ENCODE peak calls at places on chromosomes 11 and 22, in four cellular contexts. One of them, this sample, is unnamed.

GRCh38 chr22:21942407-21942895 is 10.2 kb downstream of the PPM1F start:
- DNase-seq in lower leg skin: peak
- DNase-seq in H9: no peak
- DNase-seq in adrenal gland: peak
- DNase-seq in this sample: no peak

GRCh38 chr11:32219320-32219719 is 128.4 kb downstream of the RCN1 start:
- DNase-seq in lower leg skin: peak
- DNase-seq in H9: no peak
- DNase-seq in adrenal gland: no peak
- DNase-seq in this sample: no peak

GRCh38 chr22:43305806-43306205 is 37.4 kb downstream of the SCUBE1 start:
- DNase-seq in lower leg skin: no peak
- DNase-seq in H9: no peak
- DNase-seq in adrenal gland: no peak
- DNase-seq in this sample: no peak

GRCh38 chr22:30519842-30520425 is 14.4 kb upstream of the SEC14L4 start:
- DNase-seq in lower leg skin: no peak
- DNase-seq in H9: no peak
- DNase-seq in adrenal gland: no peak
- DNase-seq in this sample: no peak

GRCh38 chr11:114058871-114059277 is 637 bp upstream of the ZBTB16 start:
- DNase-seq in lower leg skin: peak
- DNase-seq in H9: peak
- DNase-seq in adrenal gland: peak
- DNase-seq in this sample: no peak

GRCh38 chr11:353315-353857 is 15.9 kb upstream of the B4GALNT4 start:
- DNase-seq in lower leg skin: peak
- DNase-seq in H9: peak
- DNase-seq in adrenal gland: peak
- DNase-seq in this sample: no peak

GRCh38 chr11:79441159-79441875 is 487 bp upstream of the TENM4 start:
- DNase-seq in lower leg skin: no peak
- DNase-seq in H9: peak
- DNase-seq in adrenal gland: no peak
- DNase-seq in this sample: no peak

GRCh38 chr22:47310601-47311000 is 548.2 kb downstream of the TBC1D22A start:
- DNase-seq in lower leg skin: no peak
- DNase-seq in H9: no peak
- DNase-seq in adrenal gland: no peak
- DNase-seq in this sample: no peak

GRCh38 chr11:104649002-104649401 is 249.3 kb downstream of the CASP12 start:
- DNase-seq in lower leg skin: no peak
- DNase-seq in H9: no peak
- DNase-seq in adrenal gland: no peak
- DNase-seq in this sample: no peak

GRCh38 chr11:71483689-71484088 is 30.7 kb downstream of the NADSYN1 start:
- DNase-seq in lower leg skin: no peak
- DNase-seq in H9: no peak
- DNase-seq in adrenal gland: no peak
- DNase-seq in this sample: no peak

GRCh38 chr11:112227002-112227401 is 774 bp downstream of the PTS start:
- DNase-seq in lower leg skin: no peak
- DNase-seq in H9: no peak
- DNase-seq in adrenal gland: no peak
- DNase-seq in this sample: no peak

GRCh38 chr11:75668508-75669297 is at the start of gene MAP6:
- DNase-seq in lower leg skin: no peak
- DNase-seq in H9: peak
- DNase-seq in adrenal gland: peak
- DNase-seq in this sample: no peak

GRCh38 chr11:33182246-33182878 is 21.1 kb upstream of the CSTF3 start:
- DNase-seq in lower leg skin: no peak
- DNase-seq in H9: no peak
- DNase-seq in adrenal gland: no peak
- DNase-seq in this sample: no peak

GRCh38 chr11:96341237-96342130 is 1.5 kb downstream of the MAML2 start:
- DNase-seq in lower leg skin: peak
- DNase-seq in H9: peak
- DNase-seq in adrenal gland: peak
- DNase-seq in this sample: peak

GRCh38 chr22:23294221-23294620 is 113.9 kb downstream of the BCR start:
- DNase-seq in lower leg skin: no peak
- DNase-seq in H9: no peak
- DNase-seq in adrenal gland: no peak
- DNase-seq in this sample: no peak

GRCh38 chr11:104003491-104003890 is 32.9 kb upstream of the DDI1 start:
- DNase-seq in lower leg skin: no peak
- DNase-seq in H9: no peak
- DNase-seq in adrenal gland: no peak
- DNase-seq in this sample: no peak

GRCh38 chr11:19577391-19577831 is 135.2 kb upstream of the NAV2 start:
- DNase-seq in lower leg skin: peak
- DNase-seq in H9: no peak
- DNase-seq in adrenal gland: no peak
- DNase-seq in this sample: no peak

GRCh38 chr11:92846542-92847125 is 122.8 kb upstream of the MTNR1B start:
- DNase-seq in lower leg skin: no peak
- DNase-seq in H9: no peak
- DNase-seq in adrenal gland: no peak
- DNase-seq in this sample: no peak

GRCh38 chr11:126930100-126930841 is 70.3 kb downstream of the KIRREL3 start:
- DNase-seq in lower leg skin: no peak
- DNase-seq in H9: no peak
- DNase-seq in adrenal gland: no peak
- DNase-seq in this sample: no peak

GRCh38 chr11:45296085-45296484 is 9.9 kb upstream of the SYT13 start:
- DNase-seq in lower leg skin: no peak
- DNase-seq in H9: no peak
- DNase-seq in adrenal gland: no peak
- DNase-seq in this sample: no peak

GRCh38 chr11:79312591-79313267 is 128.1 kb downstream of the TENM4 start:
- DNase-seq in lower leg skin: no peak
- DNase-seq in H9: no peak
- DNase-seq in adrenal gland: no peak
- DNase-seq in this sample: no peak

GRCh38 chr11:15406952-15407351 is 292.2 kb downstream of the INSC start:
- DNase-seq in lower leg skin: no peak
- DNase-seq in H9: no peak
- DNase-seq in adrenal gland: no peak
- DNase-seq in this sample: no peak

GRCh38 chr11:43649921-43650320 is 30.6 kb upstream of the HSD17B12 start:
- DNase-seq in lower leg skin: no peak
- DNase-seq in H9: no peak
- DNase-seq in adrenal gland: no peak
- DNase-seq in this sample: no peak

GRCh38 chr11:69905611-69906452 is 86.6 kb upstream of the FGF3 start:
- DNase-seq in lower leg skin: no peak
- DNase-seq in H9: no peak
- DNase-seq in adrenal gland: no peak
- DNase-seq in this sample: no peak

GRCh38 chr11:12930850-12931249 is 78.3 kb upstream of the RASSF10 start:
- DNase-seq in lower leg skin: no peak
- DNase-seq in H9: no peak
- DNase-seq in adrenal gland: no peak
- DNase-seq in this sample: no peak

GRCh38 chr11:16089481-16089880 is 266.9 kb downstream of the SOX6 start:
- DNase-seq in lower leg skin: no peak
- DNase-seq in H9: no peak
- DNase-seq in adrenal gland: no peak
- DNase-seq in this sample: no peak

GRCh38 chr11:57484141-57484710 is 23.9 kb downstream of the RTN4RL2 start:
- DNase-seq in lower leg skin: no peak
- DNase-seq in H9: no peak
- DNase-seq in adrenal gland: no peak
- DNase-seq in this sample: no peak

GRCh38 chr11:66073669-66074068 is 3.6 kb downstream of the PACS1 start:
- DNase-seq in lower leg skin: no peak
- DNase-seq in H9: no peak
- DNase-seq in adrenal gland: no peak
- DNase-seq in this sample: no peak

GRCh38 chr22:22952531-22953295 is 65.1 kb downstream of the IGLL5 start:
- DNase-seq in lower leg skin: no peak
- DNase-seq in H9: no peak
- DNase-seq in adrenal gland: no peak
- DNase-seq in this sample: no peak

GRCh38 chr22:45784357-45785277 is 113.0 kb downstream of the ATXN10 start:
- DNase-seq in lower leg skin: no peak
- DNase-seq in H9: no peak
- DNase-seq in adrenal gland: no peak
- DNase-seq in this sample: no peak

DNA sequence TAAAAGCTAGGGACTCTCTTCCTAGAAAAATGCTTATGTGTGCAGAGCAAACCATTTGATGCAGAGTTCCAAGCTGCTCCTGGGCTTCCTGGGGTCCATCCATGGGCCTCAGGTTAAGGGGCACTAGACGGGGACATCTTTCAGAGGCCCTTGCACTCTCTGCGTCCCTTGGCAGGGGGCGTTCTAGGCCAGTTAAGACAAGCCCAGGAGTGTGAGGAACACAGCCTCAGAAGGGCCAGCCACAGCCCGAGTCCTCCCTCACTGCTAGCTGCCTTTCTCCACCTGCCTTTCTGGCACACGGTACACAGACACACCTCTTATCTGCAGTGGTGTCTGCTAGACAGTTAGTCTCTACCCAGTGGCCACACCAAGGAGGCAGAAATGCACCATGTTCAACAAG is 18.0 kb upstream of the BID start:
- DNase-seq in lower leg skin: no peak
- DNase-seq in H9: peak
- DNase-seq in adrenal gland: no peak
- DNase-seq in this sample: no peak
- TF ChIP-seq CTCF in lower leg skin: no peak
- TF ChIP-seq CTCF in H9: peak
- TF ChIP-seq CTCF in adrenal gland: no peak
- TF ChIP-seq CTCF in this sample: no peak

DNA sequence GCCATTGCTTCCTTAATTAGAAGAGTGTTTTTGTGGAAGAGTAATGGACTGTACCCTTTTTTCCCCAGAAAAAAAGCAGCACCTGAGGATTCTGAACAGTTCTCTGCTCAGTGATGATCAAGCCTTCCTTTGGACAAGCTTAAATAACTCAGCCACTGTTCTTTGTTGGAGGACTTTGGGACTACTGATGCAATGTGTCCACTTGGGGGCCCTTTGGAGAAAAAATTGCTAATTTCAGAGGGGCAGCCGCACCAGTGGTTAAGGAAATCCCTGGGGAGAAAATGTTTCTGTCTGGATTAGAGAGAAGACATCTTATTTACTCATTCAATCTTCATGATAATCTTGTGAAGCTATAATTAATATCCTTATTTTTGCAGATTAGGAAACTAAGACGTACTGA is 5.3 kb upstream of the KMT2A start:
- DNase-seq in lower leg skin: no peak
- DNase-seq in H9: no peak
- DNase-seq in adrenal gland: no peak
- DNase-seq in this sample: no peak
- TF ChIP-seq CTCF in lower leg skin: no peak
- TF ChIP-seq CTCF in H9: no peak
- TF ChIP-seq CTCF in adrenal gland: no peak
- TF ChIP-seq CTCF in this sample: no peak

GRCh38 chr11:130315354-130315970 is 745 bp upstream of the ZBTB44 start:
- DNase-seq in lower leg skin: peak
- DNase-seq in H9: peak
- DNase-seq in adrenal gland: peak
- DNase-seq in this sample: peak
- TF ChIP-seq CTCF in lower leg skin: no peak
- TF ChIP-seq CTCF in H9: peak
- TF ChIP-seq CTCF in adrenal gland: no peak
- TF ChIP-seq CTCF in this sample: peak

DNA sequence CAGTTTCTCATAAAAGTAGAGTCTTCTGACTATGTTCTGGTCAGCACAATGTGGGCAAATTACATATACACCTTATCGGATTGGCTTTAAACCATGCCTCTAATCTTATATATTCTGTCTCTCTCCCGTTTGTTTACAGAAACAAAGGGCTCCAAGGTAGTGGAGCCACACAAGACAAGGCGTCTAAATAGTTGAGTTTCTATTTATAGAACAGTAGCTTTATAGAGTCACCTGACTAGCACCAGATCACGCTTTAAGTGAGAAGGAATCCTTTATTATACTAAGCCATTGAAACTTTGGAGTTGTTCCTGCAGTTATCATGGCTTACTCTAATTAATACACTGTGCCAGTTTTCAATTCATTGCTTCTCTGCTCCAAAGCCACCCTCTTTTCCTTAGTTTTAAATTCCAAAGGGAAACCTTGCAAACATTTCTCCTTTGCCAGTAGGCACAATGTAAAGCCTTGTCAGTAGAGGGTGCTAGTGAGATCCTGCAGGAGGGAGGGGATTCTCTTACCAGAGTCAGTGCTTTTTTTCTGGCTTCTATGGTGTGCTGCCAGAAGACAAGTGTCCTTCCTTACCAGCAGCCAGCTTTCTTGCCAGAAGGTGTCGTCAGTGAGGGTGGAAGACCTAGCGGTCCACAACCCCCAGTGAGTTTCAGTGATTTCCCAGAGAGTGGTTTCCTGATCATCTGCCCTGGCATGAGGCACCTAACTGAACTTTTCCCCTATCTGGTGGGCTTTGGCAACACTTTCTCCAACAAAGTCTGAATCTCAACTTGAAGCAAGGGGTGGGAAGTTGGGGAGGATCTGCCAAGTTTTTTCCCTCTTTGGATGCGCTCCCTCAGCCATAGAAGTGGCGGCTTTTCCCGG is 71.7 kb downstream of the RAB38 start:
- DNase-seq in lower leg skin: no peak
- DNase-seq in H9: peak
- DNase-seq in adrenal gland: peak
- DNase-seq in this sample: no peak
- TF ChIP-seq CTCF in lower leg skin: no peak
- TF ChIP-seq CTCF in H9: peak
- TF ChIP-seq CTCF in adrenal gland: peak
- TF ChIP-seq CTCF in this sample: peak

GRCh38 chr11:125626381-125626950 is 1.5 kb downstream of the CHEK1 start:
- DNase-seq in lower leg skin: no peak
- DNase-seq in H9: no peak
- DNase-seq in adrenal gland: no peak
- DNase-seq in this sample: no peak
- TF ChIP-seq CTCF in lower leg skin: no peak
- TF ChIP-seq CTCF in H9: peak
- TF ChIP-seq CTCF in adrenal gland: peak
- TF ChIP-seq CTCF in this sample: no peak

This sample was measured in natural killer cell.